ENCODE peak calls at places on chromosomes 3 and 15, in nine cellular contexts. H is testis, Q is HCT116, P is heart left ventricle, M is NB4, E is uterus, J is ovary, K is body of pancreas, Y is breast epithelium. V is an unnamed sample.

GRCh38 chr3:143573904-143574303 is 274.4 kb downstream of the SLC9A9 start:
- DNase-seq in H (no peak), Q (no peak), P (no peak), M (no peak), E (no peak), J (no peak), K (no peak), Y (no peak), V (no peak)

GRCh38 chr3:121894191-121894990 is at the start of gene SLC15A2:
- DNase-seq in H (peak), Q (no peak), P (peak), M (no peak), E (no peak), J (no peak), K (peak), Y (no peak), V (no peak)

GRCh38 chr15:93288718-93289117 is 199.7 kb upstream of the RGMA start:
- DNase-seq in H (no peak), Q (no peak), P (no peak), M (no peak), E (no peak), J (no peak), K (peak), Y (no peak), V (no peak)

GRCh38 chr15:35595656-35596055 is 49.7 kb upstream of the DPH6 start:
- DNase-seq in H (no peak), Q (no peak), P (no peak), M (no peak), E (no peak), J (no peak), K (no peak), Y (no peak), V (no peak)

GRCh38 chr3:173688216-173688842 is 290.8 kb downstream of the NLGN1 start:
- DNase-seq in H (no peak), Q (no peak), P (no peak), M (no peak), E (no peak), J (no peak), K (no peak), Y (no peak), V (no peak)

GRCh38 chr3:134900482-134900881 is 105.4 kb downstream of the EPHB1 start:
- DNase-seq in H (no peak), Q (no peak), P (no peak), M (no peak), E (no peak), J (no peak), K (no peak), Y (no peak), V (peak)

GRCh38 chr3:178382388-178383061 is 153.7 kb upstream of the KCNMB2 start:
- DNase-seq in H (no peak), Q (no peak), P (no peak), M (no peak), E (no peak), J (no peak), K (no peak), Y (no peak), V (no peak)

GRCh38 chr3:161854232-161854771 is 357.7 kb downstream of the OTOL1 start:
- DNase-seq in H (peak), Q (peak), P (no peak), M (peak), E (no peak), J (no peak), K (peak), Y (no peak), V (no peak)

GRCh38 chr3:122974764-122975162 is 52.8 kb downstream of the SEMA5B start:
- DNase-seq in H (no peak), Q (no peak), P (peak), M (peak), E (peak), J (peak), K (peak), Y (no peak), V (no peak)

DNA sequence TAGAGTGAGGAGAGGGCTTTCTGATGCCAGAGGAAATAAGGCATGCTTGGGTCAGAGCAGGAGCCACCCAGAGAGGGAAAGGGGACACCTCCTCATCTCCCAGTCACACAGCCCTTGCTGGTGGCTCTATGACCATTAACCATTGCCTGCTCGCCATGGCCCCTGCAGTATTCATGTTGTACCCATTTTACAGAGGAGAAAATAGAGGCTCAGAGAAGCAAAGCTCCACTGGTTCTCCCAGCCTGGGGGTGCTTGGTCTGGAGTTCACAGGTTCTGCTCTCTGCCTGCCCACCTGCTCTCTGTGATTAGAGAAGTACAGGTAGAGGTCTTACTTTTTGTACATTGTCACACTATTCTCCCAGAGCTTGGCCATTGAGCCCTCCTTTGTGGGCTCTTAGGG is 56.2 kb downstream of the LINGO1 start:
- DNase-seq in H (no peak), Q (no peak), P (no peak), M (no peak), E (no peak), J (no peak), K (no peak), Y (no peak), V (no peak)
- TF ChIP-seq CTCF in H (no peak), Q (no peak), P (no peak), M (no peak), E (no peak), J (no peak), K (no peak), Y (no peak), V (no peak)

DNA sequence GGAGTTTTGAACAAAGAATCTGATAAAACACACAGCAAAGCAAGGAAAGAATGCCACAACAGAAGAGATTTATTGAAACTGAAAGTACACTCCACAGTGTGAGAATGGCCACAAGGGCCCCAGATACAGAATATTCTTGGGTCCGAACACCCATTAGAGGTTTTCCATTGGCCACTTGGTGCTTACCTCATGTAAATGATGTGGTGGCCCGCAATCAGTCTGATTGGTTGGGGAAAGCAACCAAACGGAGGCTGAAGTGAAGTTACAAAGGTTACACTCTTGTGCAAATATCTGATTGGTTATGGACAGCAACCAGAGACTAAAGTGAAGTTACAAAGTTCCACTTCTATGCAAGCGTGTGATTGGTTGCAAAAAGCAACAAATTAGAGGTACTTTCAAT is 20.4 kb downstream of the NSUN3 start:
- DNase-seq in H (no peak), Q (no peak), P (no peak), M (no peak), E (no peak), J (no peak), K (no peak), Y (no peak), V (no peak)
- H3K4me3 ChIP-seq in H (no peak), Q (no peak), P (no peak), M (no peak), E (no peak), J (no peak), K (no peak), Y (no peak), V (no peak)

GRCh38 chr15:70098461-70099166 is 897 bp upstream of the TLE3 start:
- DNase-seq in H (peak), Q (peak), P (no peak), M (peak), E (peak), J (no peak), K (peak), Y (peak), V (peak)
- TF ChIP-seq POLR2A in H (no peak), Q (no peak), P (no peak), M (no peak), E (peak), J (no peak), K (no peak), Y (no peak), V (no peak)

GRCh38 chr3:166263460-166263859 is 426.2 kb upstream of the BCHE start:
- DNase-seq in H (no peak), Q (no peak), P (no peak), M (no peak), E (no peak), J (no peak), K (no peak), Y (no peak), V (no peak)
- TF ChIP-seq CTCF in H (no peak), Q (no peak), P (no peak), M (no peak), E (no peak), J (no peak), K (no peak), Y (no peak), V (no peak)

DNA sequence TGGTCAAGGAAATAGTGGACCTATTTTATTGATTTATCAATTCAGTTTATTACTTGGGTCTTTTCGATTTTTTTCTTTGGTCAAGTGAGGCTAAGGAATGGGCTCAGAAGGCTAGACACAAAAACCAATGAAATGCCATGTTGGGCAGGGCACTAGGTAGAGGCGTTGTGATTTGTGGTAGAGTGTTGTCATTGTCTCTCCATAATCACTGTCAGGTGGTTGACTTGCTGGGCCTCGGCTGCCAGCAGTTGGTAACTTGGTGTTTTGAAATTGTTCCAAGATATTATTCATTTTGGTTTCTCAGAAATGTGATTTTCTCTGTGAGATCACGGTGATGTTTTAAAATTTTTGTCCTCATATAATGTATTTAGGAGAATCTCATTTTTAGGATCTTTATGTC is 173.6 kb downstream of the KLHL25 start:
- DNase-seq in H (peak), Q (no peak), P (no peak), M (no peak), E (no peak), J (no peak), K (no peak), Y (no peak), V (no peak)
- H3K4me3 ChIP-seq in H (peak), Q (no peak), P (peak), M (no peak), E (peak), J (peak), K (no peak), Y (peak), V (peak)

GRCh38 chr3:41574900-41575299 is 375.6 kb downstream of the CTNNB1 start:
- DNase-seq in H (no peak), Q (no peak), P (no peak), M (no peak), E (no peak), J (no peak), K (no peak), Y (no peak), V (no peak)

GRCh38 chr3:41575754-41576153 is 376.4 kb downstream of the CTNNB1 start:
- DNase-seq in H (no peak), Q (no peak), P (peak), M (no peak), E (no peak), J (no peak), K (no peak), Y (no peak), V (no peak)

GRCh38 chr3:41569632-41570338 is 370.5 kb downstream of the CTNNB1 start:
- DNase-seq in H (no peak), Q (peak), P (no peak), M (no peak), E (no peak), J (no peak), K (no peak), Y (no peak), V (no peak)

GRCh38 chr3:41572092-41572491 is 372.8 kb downstream of the CTNNB1 start:
- DNase-seq in H (no peak), Q (no peak), P (no peak), M (no peak), E (no peak), J (no peak), K (no peak), Y (no peak), V (no peak)

DNA sequence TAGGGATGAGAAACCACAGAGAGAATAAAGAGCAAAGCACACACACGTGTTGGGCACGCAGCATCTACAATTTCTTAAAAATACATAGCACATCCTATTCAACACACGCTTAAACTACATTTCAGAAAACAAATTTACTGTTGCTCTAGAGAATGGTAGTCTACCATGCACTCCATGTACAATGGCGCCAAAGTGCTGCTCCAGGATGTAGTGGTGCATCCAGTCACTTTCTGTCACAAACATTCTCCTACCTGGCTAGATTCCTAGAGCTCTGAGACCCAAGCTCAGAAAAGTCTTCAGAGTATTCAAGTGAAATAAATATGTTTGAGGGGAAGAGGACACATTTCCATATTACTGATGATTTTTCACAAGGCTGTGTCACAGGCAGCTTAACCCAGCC is 374.3 kb downstream of the CTNNB1 start:
- DNase-seq in H (no peak), Q (no peak), P (no peak), M (no peak), E (no peak), J (no peak), K (no peak), Y (no peak), V (no peak)
- TF ChIP-seq POLR2A in H (no peak), Q (no peak), P (no peak), M (no peak), E (no peak), J (no peak), K (no peak), Y (no peak), V (no peak)

GRCh38 chr3:195271859-195272243 is 892 bp upstream of the XXYLT1 start:
- DNase-seq in H (no peak), Q (no peak), P (no peak), M (no peak), E (no peak), J (no peak), K (no peak), Y (no peak), V (no peak)
- TF ChIP-seq CTCF in H (no peak), Q (no peak), P (no peak), M (no peak), E (no peak), J (no peak), K (no peak), Y (no peak), V (no peak)

GRCh38 chr15:64905119-64905831 is 6.4 kb upstream of the ANKDD1A start:
- DNase-seq in H (peak), Q (no peak), P (peak), M (peak), E (peak), J (peak), K (peak), Y (no peak), V (peak)
- H3K4me3 ChIP-seq in H (peak), Q (no peak), P (peak), M (no peak), E (peak), J (peak), K (no peak), Y (peak), V (no peak)

GRCh38 chr3:193842832-193843446 is 249.9 kb downstream of the OPA1 start:
- DNase-seq in H (no peak), Q (no peak), P (no peak), M (no peak), E (no peak), J (no peak), K (no peak), Y (no peak), V (peak)
- TF ChIP-seq POLR2A in H (no peak), Q (no peak), P (no peak), M (no peak), E (no peak), J (no peak), K (no peak), Y (no peak), V (no peak)

V was measured in lower leg skin.